ENCODE peak calls at places on chromosome 21, in five cellular contexts. One of them, this sample, is unnamed.
A peak's percentile ranks its signal among the peaks of the same experiment; 100 is the strongest.

GRCh38 chr21:45506836-45507522 is 35.3 kb downstream of the SLC19A1 start:
- DNase-seq in spleen: peak; percentile 73
- DNase-seq in left colon: no peak
- DNase-seq in stimulated activated CD8-positive, alpha-beta memory T cell treated with anti-CD3 and anti-CD28 coated beads, Interleukin-2, amount 100 ng/mL, for 1 hour: no peak
- DNase-seq in NCI-H1417: peak; percentile 58
- DNase-seq in this sample: peak; percentile 7

GRCh38 chr21:26966978-26967913 is at the start of gene ADAMTS5:
- DNase-seq in spleen: peak; percentile 78
- DNase-seq in left colon: peak; percentile 9
- DNase-seq in stimulated activated CD8-positive, alpha-beta memory T cell treated with anti-CD3 and anti-CD28 coated beads, Interleukin-2, amount 100 ng/mL, for 1 hour: no peak
- DNase-seq in NCI-H1417: peak; percentile 78
- DNase-seq in this sample: peak; percentile 69

GRCh38 chr21:26169061-26169610 is 1.4 kb downstream of the APP start:
- DNase-seq in spleen: no peak
- DNase-seq in left colon: peak; percentile 55
- DNase-seq in stimulated activated CD8-positive, alpha-beta memory T cell treated with anti-CD3 and anti-CD28 coated beads, Interleukin-2, amount 100 ng/mL, for 1 hour: peak; percentile 1
- DNase-seq in NCI-H1417: peak; percentile 90
- DNase-seq in this sample: no peak

GRCh38 chr21:35427320-35428040 is 378.4 kb upstream of the RUNX1 start:
- DNase-seq in spleen: no peak
- DNase-seq in left colon: no peak
- DNase-seq in stimulated activated CD8-positive, alpha-beta memory T cell treated with anti-CD3 and anti-CD28 coated beads, Interleukin-2, amount 100 ng/mL, for 1 hour: no peak
- DNase-seq in NCI-H1417: no peak
- DNase-seq in this sample: peak; percentile 44

GRCh38 chr21:39263372-39263771 is 50.1 kb downstream of the BRWD1 start:
- DNase-seq in spleen: no peak
- DNase-seq in left colon: no peak
- DNase-seq in stimulated activated CD8-positive, alpha-beta memory T cell treated with anti-CD3 and anti-CD28 coated beads, Interleukin-2, amount 100 ng/mL, for 1 hour: no peak
- DNase-seq in NCI-H1417: no peak
- DNase-seq in this sample: no peak

GRCh38 chr21:26389971-26390641 is 183.0 kb downstream of the CYYR1 start:
- DNase-seq in spleen: no peak
- DNase-seq in left colon: no peak
- DNase-seq in stimulated activated CD8-positive, alpha-beta memory T cell treated with anti-CD3 and anti-CD28 coated beads, Interleukin-2, amount 100 ng/mL, for 1 hour: no peak
- DNase-seq in NCI-H1417: peak; percentile 47
- DNase-seq in this sample: no peak

GRCh38 chr21:26532208-26532607 is 40.9 kb downstream of the CYYR1 start:
- DNase-seq in spleen: no peak
- DNase-seq in left colon: no peak
- DNase-seq in stimulated activated CD8-positive, alpha-beta memory T cell treated with anti-CD3 and anti-CD28 coated beads, Interleukin-2, amount 100 ng/mL, for 1 hour: no peak
- DNase-seq in NCI-H1417: no peak
- DNase-seq in this sample: no peak

GRCh38 chr21:45302082-45303061 is 14.7 kb upstream of the POFUT2 start:
- DNase-seq in spleen: peak; percentile 82
- DNase-seq in left colon: peak; percentile 43
- DNase-seq in stimulated activated CD8-positive, alpha-beta memory T cell treated with anti-CD3 and anti-CD28 coated beads, Interleukin-2, amount 100 ng/mL, for 1 hour: peak; percentile 49
- DNase-seq in NCI-H1417: no peak
- DNase-seq in this sample: peak; percentile 88

GRCh38 chr21:36646011-36646410 is 52.9 kb upstream of the SIM2 start:
- DNase-seq in spleen: no peak
- DNase-seq in left colon: no peak
- DNase-seq in stimulated activated CD8-positive, alpha-beta memory T cell treated with anti-CD3 and anti-CD28 coated beads, Interleukin-2, amount 100 ng/mL, for 1 hour: no peak
- DNase-seq in NCI-H1417: no peak
- DNase-seq in this sample: no peak

GRCh38 chr21:42321231-42321630 is 6.0 kb upstream of the TFF3 start:
- DNase-seq in spleen: no peak
- DNase-seq in left colon: no peak
- DNase-seq in stimulated activated CD8-positive, alpha-beta memory T cell treated with anti-CD3 and anti-CD28 coated beads, Interleukin-2, amount 100 ng/mL, for 1 hour: no peak
- DNase-seq in NCI-H1417: no peak
- DNase-seq in this sample: no peak

GRCh38 chr21:38267991-38268858 is 11.4 kb downstream of the KCNJ15 start:
- DNase-seq in spleen: no peak
- DNase-seq in left colon: no peak
- DNase-seq in stimulated activated CD8-positive, alpha-beta memory T cell treated with anti-CD3 and anti-CD28 coated beads, Interleukin-2, amount 100 ng/mL, for 1 hour: no peak
- DNase-seq in NCI-H1417: no peak
- DNase-seq in this sample: no peak

GRCh38 chr21:36613064-36613463 is 85.9 kb upstream of the SIM2 start:
- DNase-seq in spleen: no peak
- DNase-seq in left colon: no peak
- DNase-seq in stimulated activated CD8-positive, alpha-beta memory T cell treated with anti-CD3 and anti-CD28 coated beads, Interleukin-2, amount 100 ng/mL, for 1 hour: no peak
- DNase-seq in NCI-H1417: no peak
- DNase-seq in this sample: no peak

GRCh38 chr21:45590726-45591618 is 48.7 kb upstream of the SLC19A1 start:
- DNase-seq in spleen: peak; percentile 88
- DNase-seq in left colon: peak; percentile 35
- DNase-seq in stimulated activated CD8-positive, alpha-beta memory T cell treated with anti-CD3 and anti-CD28 coated beads, Interleukin-2, amount 100 ng/mL, for 1 hour: no peak
- DNase-seq in NCI-H1417: no peak
- DNase-seq in this sample: no peak

GRCh38 chr21:46161180-46161799 is 5.9 kb upstream of the FTCD start:
- DNase-seq in spleen: peak; percentile 48
- DNase-seq in left colon: no peak
- DNase-seq in stimulated activated CD8-positive, alpha-beta memory T cell treated with anti-CD3 and anti-CD28 coated beads, Interleukin-2, amount 100 ng/mL, for 1 hour: no peak
- DNase-seq in NCI-H1417: peak; percentile 63
- DNase-seq in this sample: peak; percentile 14

GRCh38 chr21:42306366-42307035 is 8.7 kb downstream of the TFF3 start:
- DNase-seq in spleen: peak; percentile 62
- DNase-seq in left colon: no peak
- DNase-seq in stimulated activated CD8-positive, alpha-beta memory T cell treated with anti-CD3 and anti-CD28 coated beads, Interleukin-2, amount 100 ng/mL, for 1 hour: no peak
- DNase-seq in NCI-H1417: peak; percentile 95
- DNase-seq in this sample: no peak

GRCh38 chr21:46457801-46458314 is 833 bp upstream of the DIP2A start:
- DNase-seq in spleen: no peak
- DNase-seq in left colon: peak; percentile 62
- DNase-seq in stimulated activated CD8-positive, alpha-beta memory T cell treated with anti-CD3 and anti-CD28 coated beads, Interleukin-2, amount 100 ng/mL, for 1 hour: no peak
- DNase-seq in NCI-H1417: no peak
- DNase-seq in this sample: peak; percentile 56

GRCh38 chr21:34734696-34735095 is 65.9 kb downstream of the CLIC6 start:
- DNase-seq in spleen: no peak
- DNase-seq in left colon: no peak
- DNase-seq in stimulated activated CD8-positive, alpha-beta memory T cell treated with anti-CD3 and anti-CD28 coated beads, Interleukin-2, amount 100 ng/mL, for 1 hour: no peak
- DNase-seq in NCI-H1417: no peak
- DNase-seq in this sample: no peak

GRCh38 chr21:38538353-38538752 is 40.1 kb upstream of the ERG start:
- DNase-seq in spleen: no peak
- DNase-seq in left colon: no peak
- DNase-seq in stimulated activated CD8-positive, alpha-beta memory T cell treated with anti-CD3 and anti-CD28 coated beads, Interleukin-2, amount 100 ng/mL, for 1 hour: no peak
- DNase-seq in NCI-H1417: no peak
- DNase-seq in this sample: no peak